ENCODE peak calls at places on chromosomes 11 and 22, in ten cellular contexts. V is neuronal stem cell, I is upper lobe of left lung, F is aorta, U is K562, J is tibial artery, T is prostate gland, S is mesenchymal stem cell, O is cardiac muscle cell, M is ascending aorta. Z is an unnamed sample. For H3K9me3, the result is how much of the 10 kb centered on the place peaks cover.

GRCh38 chr11:122367809-122368231 is 251.8 kb upstream of the BLID start:
- DNase-seq in V (no peak), I (no peak), F (no peak), U (no peak), J (no peak), T (no peak), S (peak), O (peak), M (peak), Z (no peak)

GRCh38 chr11:92556435-92556834 is 331.8 kb downstream of the FAT3 start:
- DNase-seq in V (peak), I (no peak), F (no peak), U (no peak), J (no peak), T (no peak), S (peak), O (peak), M (no peak), Z (no peak)

GRCh38 chr11:118238947-118239346 is 13.2 kb downstream of the MPZL3 start:
- DNase-seq in V (no peak), I (no peak), F (no peak), U (no peak), J (no peak), T (no peak), S (no peak), O (no peak), M (no peak), Z (no peak)

GRCh38 chr11:128891410-128891861 is 280 bp downstream of the KCNJ5 start:
- DNase-seq in V (no peak), I (no peak), F (no peak), U (no peak), J (no peak), T (no peak), S (peak), O (no peak), M (no peak), Z (no peak)

GRCh38 chr11:8257003-8257664 is 6.5 kb downstream of the LMO1 start:
- DNase-seq in V (no peak), I (no peak), F (peak), U (no peak), J (peak), T (no peak), S (no peak), O (no peak), M (peak), Z (no peak)

GRCh38 chr11:30216534-30216933 is 14.3 kb upstream of the FSHB start:
- DNase-seq in V (no peak), I (no peak), F (no peak), U (no peak), J (no peak), T (no peak), S (no peak), O (no peak), M (no peak), Z (no peak)

GRCh38 chr11:73394416-73395296 is 18.5 kb downstream of the RELT start:
- DNase-seq in V (no peak), I (peak), F (peak), U (no peak), J (no peak), T (no peak), S (no peak), O (no peak), M (no peak), Z (no peak)

GRCh38 chr11:119284344-119285157 is 32.4 kb downstream of the MCAM start:
- DNase-seq in V (no peak), I (no peak), F (no peak), U (no peak), J (no peak), T (no peak), S (peak), O (peak), M (no peak), Z (no peak)

GRCh38 chr11:48055292-48056132 is 75.2 kb downstream of the PTPRJ start:
- DNase-seq in V (no peak), I (no peak), F (no peak), U (no peak), J (no peak), T (peak), S (peak), O (peak), M (no peak), Z (no peak)

GRCh38 chr22:33515733-33516297 is 404.5 kb downstream of the LARGE1 start:
- DNase-seq in V (no peak), I (no peak), F (peak), U (no peak), J (no peak), T (no peak), S (no peak), O (no peak), M (no peak), Z (no peak)

GRCh38 chr11:86395061-86395551 is 20.4 kb downstream of the CCDC81 start:
- DNase-seq in V (no peak), I (no peak), F (no peak), U (no peak), J (no peak), T (peak), S (peak), O (no peak), M (no peak), Z (no peak)

GRCh38 chr11:113694390-113694789 is 11.7 kb downstream of the TMPRSS5 start:
- DNase-seq in V (no peak), I (peak), F (no peak), U (no peak), J (no peak), T (no peak), S (no peak), O (no peak), M (no peak), Z (no peak)

GRCh38 chr22:46297151-46297819 is 615 bp downstream of the GTSE1 start:
- DNase-seq in V (no peak), I (no peak), F (peak), U (peak), J (no peak), T (no peak), S (peak), O (peak), M (no peak), Z (no peak)

GRCh38 chr11:12746593-12747097 is 72.4 kb downstream of the TEAD1 start:
- DNase-seq in V (peak), I (peak), F (peak), U (peak), J (no peak), T (no peak), S (peak), O (peak), M (peak), Z (no peak)

GRCh38 chr22:50250555-50251471 is at the start of gene HDAC10:
- DNase-seq in V (peak), I (peak), F (peak), U (peak), J (peak), T (peak), S (peak), O (peak), M (peak), Z (peak)

GRCh38 chr22:41567452-41567768 is 6.6 kb downstream of the CSDC2 start:
- DNase-seq in V (no peak), I (no peak), F (no peak), U (no peak), J (no peak), T (no peak), S (no peak), O (no peak), M (no peak), Z (no peak)

GRCh38 chr11:115396533-115396932 is 107.7 kb downstream of the CADM1 start:
- DNase-seq in V (no peak), I (no peak), F (no peak), U (no peak), J (no peak), T (no peak), S (no peak), O (no peak), M (no peak), Z (no peak)

DNA sequence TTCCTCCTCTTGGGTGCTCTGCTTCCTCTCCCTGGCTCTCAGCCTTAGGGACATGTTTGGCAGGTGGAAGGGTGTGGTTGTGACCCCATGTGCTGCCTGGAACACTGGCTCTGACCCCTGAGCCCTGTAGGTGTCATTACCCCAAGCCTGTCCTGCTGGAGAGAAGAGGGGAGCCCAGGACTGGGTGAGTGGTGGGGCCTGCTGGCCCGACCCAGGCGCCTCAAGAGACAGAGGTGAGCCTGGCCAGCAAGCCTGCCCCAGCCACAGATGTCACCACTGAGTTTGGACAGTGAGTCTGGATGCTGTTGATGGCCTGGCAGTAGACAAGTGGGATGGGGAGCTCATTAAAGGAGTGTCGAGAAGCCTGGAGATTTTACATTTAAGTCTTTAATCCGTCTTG is 1112.2 kb downstream of the BRD1 start:
- DNase-seq in V (no peak), I (no peak), F (peak), U (no peak), J (peak), T (no peak), S (no peak), O (no peak), M (no peak), Z (no peak)
- H3K9me3 ChIP-seq in V (under half), I (under half), F (under half), U (under half), J (under half), T (under half), S (under half), O (under half), M (under half), Z (under half)

DNA sequence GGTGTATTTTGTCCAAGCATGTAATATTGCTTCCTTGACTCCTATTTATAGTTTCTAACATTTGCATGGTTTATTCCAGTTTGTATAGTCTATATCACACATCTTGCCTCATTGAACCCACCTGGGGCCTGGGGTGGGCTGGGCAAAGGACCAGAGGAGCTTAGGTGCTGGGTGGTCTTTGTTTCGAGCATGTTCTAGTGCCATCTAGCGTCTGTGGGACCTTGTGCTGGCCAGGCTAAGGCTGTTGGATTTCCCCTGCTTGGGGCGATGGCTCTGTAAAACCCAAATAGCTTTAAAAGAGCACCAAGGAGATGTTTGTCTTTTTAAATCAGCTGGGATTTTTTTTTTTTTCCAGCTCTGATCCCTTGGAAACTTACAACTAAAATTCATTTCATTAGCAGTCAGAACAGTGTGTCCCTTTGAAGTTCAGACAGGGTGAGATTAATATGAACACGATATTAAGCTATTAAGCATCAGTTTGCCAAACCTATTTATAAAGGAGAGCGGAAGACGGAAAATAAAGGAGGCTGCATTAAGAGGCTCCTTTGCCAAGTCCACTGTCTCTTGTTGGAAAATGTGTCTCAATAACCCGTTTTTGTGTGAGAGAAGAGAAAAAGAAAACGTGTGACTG is 157.4 kb downstream of the COMMD9 start:
- DNase-seq in V (peak), I (no peak), F (no peak), U (peak), J (peak), T (peak), S (peak), O (peak), M (peak), Z (no peak)
- H3K9me3 ChIP-seq in V (under half), I (under half), F (under half), U (under half), J (under half), T (under half), S (under half), O (under half), M (under half), Z (under half)

DNA sequence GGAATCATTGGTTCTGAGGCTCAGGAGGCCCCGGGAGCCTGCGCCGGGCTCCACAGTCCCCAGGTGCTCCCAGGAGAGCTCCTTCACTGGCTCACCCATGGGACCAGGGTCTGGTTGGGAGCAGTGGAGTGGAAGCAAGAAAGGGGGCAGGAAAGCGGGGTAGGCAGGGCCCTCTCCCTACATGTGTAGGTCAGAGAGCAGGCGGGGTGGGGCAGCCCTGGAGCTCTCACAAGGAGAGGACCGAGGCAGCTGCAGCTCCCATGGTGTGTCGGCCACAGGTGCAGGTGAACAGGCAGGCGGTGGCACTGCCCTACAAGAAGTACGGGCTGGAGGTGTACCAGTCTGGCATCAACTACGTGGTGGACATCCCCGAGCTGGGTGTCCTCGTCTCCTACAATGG is 28.3 kb downstream of the MUC2 start:
- DNase-seq in V (no peak), I (peak), F (no peak), U (no peak), J (no peak), T (no peak), S (no peak), O (no peak), M (no peak), Z (no peak)
- H3K9me3 ChIP-seq in V (under half), I (under half), F (under half), U (under half), J (under half), T (under half), S (under half), O (under half), M (under half), Z (under half)

GRCh38 chr22:48643066-48643731 is 1184.5 kb downstream of the BRD1 start:
- DNase-seq in V (no peak), I (peak), F (no peak), U (no peak), J (no peak), T (no peak), S (no peak), O (no peak), M (no peak), Z (no peak)

GRCh38 chr22:48644108-48644507 is 1183.6 kb downstream of the BRD1 start:
- DNase-seq in V (no peak), I (no peak), F (no peak), U (no peak), J (no peak), T (no peak), S (no peak), O (no peak), M (no peak), Z (no peak)

GRCh38 chr22:48645766-48646165 is 1181.9 kb downstream of the BRD1 start:
- DNase-seq in V (no peak), I (peak), F (no peak), U (no peak), J (no peak), T (no peak), S (no peak), O (no peak), M (no peak), Z (no peak)

GRCh38 chr22:48646216-48646925 is 1181.3 kb downstream of the BRD1 start:
- DNase-seq in V (no peak), I (peak), F (no peak), U (no peak), J (no peak), T (no peak), S (no peak), O (no peak), M (no peak), Z (no peak)

DNA sequence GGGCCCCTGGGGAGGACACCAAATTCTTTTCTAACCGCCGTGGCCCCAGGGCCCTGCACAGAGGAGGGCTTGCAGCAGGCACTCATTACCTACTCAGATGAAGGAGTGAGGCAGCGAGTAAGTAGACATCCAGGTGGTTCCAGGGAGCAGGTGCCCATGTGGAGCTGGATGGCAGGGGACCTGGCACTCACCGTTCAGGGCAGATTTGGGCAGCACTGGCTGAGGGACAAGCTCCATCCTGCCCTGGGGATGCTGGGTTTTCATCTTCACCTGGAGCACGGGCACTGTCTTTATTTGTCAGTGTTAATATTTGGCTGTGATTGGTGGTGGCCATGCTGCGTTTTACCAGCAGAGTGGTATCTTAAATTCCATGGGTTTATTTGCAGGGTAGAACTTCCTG is 1182.7 kb downstream of the BRD1 start:
- DNase-seq in V (no peak), I (no peak), F (no peak), U (no peak), J (no peak), T (no peak), S (no peak), O (no peak), M (no peak), Z (no peak)
- H3K9me3 ChIP-seq in V (under half), I (under half), F (under half), U (under half), J (under half), T (under half), S (under half), O (under half), M (under half), Z (under half)

GRCh38 chr11:42344204-42344792 is 884.8 kb upstream of the LRRC4C start:
- DNase-seq in V (no peak), I (peak), F (peak), U (no peak), J (no peak), T (no peak), S (no peak), O (no peak), M (no peak), Z (no peak)

GRCh38 chr11:42345933-42346332 is 886.5 kb upstream of the LRRC4C start:
- DNase-seq in V (no peak), I (no peak), F (no peak), U (no peak), J (no peak), T (no peak), S (no peak), O (no peak), M (no peak), Z (no peak)
- H3K9me3 ChIP-seq in V (under half), I (under half), F (under half), U (under half), J (under half), T (under half), S (under half), O (under half), M (under half), Z (under half)

GRCh38 chr11:5931061-5931460 is 11.0 kb upstream of the OR56A3 start:
- DNase-seq in V (no peak), I (no peak), F (no peak), U (no peak), J (no peak), T (no peak), S (no peak), O (no peak), M (no peak), Z (no peak)

GRCh38 chr11:5933116-5933515 is 8.9 kb upstream of the OR56A3 start:
- DNase-seq in V (no peak), I (no peak), F (no peak), U (no peak), J (no peak), T (no peak), S (no peak), O (no peak), M (no peak), Z (no peak)

GRCh38 chr11:5930614-5931013 is 11.4 kb upstream of the OR56A3 start:
- DNase-seq in V (no peak), I (peak), F (no peak), U (no peak), J (no peak), T (no peak), S (no peak), O (no peak), M (no peak), Z (no peak)

GRCh38 chr11:5929984-5930383 is 12.1 kb upstream of the OR56A3 start:
- DNase-seq in V (no peak), I (peak), F (no peak), U (no peak), J (no peak), T (no peak), S (no peak), O (no peak), M (no peak), Z (no peak)

GRCh38 chr11:5932671-5933070 is 9.4 kb upstream of the OR56A3 start:
- DNase-seq in V (no peak), I (peak), F (no peak), U (no peak), J (no peak), T (no peak), S (no peak), O (no peak), M (no peak), Z (no peak)
- H3K9me3 ChIP-seq in V (under half), I (under half), F (under half), U (under half), J (under half), T (under half), S (under half), O (under half), M (under half), Z (under half)

DNA sequence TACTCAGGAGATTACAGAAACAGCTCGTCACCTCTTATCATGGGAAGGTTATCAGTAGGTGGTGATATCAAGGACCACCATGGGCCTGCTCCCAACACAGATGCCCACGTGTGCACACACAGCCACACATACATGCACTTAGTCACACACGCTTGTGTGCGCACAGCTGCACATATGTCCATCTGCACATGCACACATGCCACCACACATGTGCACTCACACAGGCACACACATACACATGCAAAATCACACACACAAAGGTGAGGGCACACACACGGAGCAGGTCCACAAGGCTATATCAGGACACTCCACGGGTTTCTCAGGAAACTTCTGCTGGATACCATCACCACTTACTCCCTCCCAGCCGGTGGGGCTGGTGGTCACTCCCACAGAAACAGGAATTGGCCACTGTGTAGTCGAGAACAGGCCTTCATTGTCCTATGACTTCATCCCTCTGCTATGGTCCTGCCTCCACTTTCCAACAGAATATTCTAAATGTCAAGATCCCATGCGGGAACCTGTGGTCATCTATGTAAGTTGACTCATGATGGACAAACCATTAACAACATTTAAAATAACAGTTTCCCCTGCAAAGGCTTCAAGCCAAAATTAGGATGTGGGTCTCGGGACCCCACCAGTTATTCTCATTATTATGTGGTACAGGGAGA is 2.2 kb downstream of the C11orf24 start:
- DNase-seq in V (no peak), I (no peak), F (no peak), U (peak), J (no peak), T (no peak), S (peak), O (peak), M (no peak), Z (no peak)
- H3K9me3 ChIP-seq in V (under half), I (under half), F (under half), U (under half), J (under half), T (under half), S (under half), O (under half), M (under half), Z (under half)

Z was measured in T-helper 17 cell.